ENCODE peak calls at places on chromosomes 6 and 20, in four cellular contexts. One of them, this sample, is unnamed.

GRCh38 chr20:43397147-43397546 is 60.5 kb upstream of the SRSF6 start:
- DNase-seq in MM.1S: no peak
- DNase-seq in adrenal gland: no peak
- DNase-seq in fibroblast of lung: no peak
- DNase-seq in this sample: no peak

GRCh38 chr6:160431231-160431630 is 83.1 kb downstream of the SLC22A3 start:
- DNase-seq in MM.1S: no peak
- DNase-seq in adrenal gland: peak; percentile 74
- DNase-seq in fibroblast of lung: peak; percentile 99
- DNase-seq in this sample: no peak

GRCh38 chr6:168442646-168443045 is 1.7 kb downstream of the SMOC2 start:
- DNase-seq in adrenal gland: no peak
- DNase-seq in fibroblast of lung: no peak
- DNase-seq in MM.1S: no peak
- DNase-seq in this sample: no peak

GRCh38 chr6:127869183-127869582 is 31.7 kb downstream of the THEMIS start:
- DNase-seq in fibroblast of lung: no peak
- DNase-seq in adrenal gland: no peak
- DNase-seq in MM.1S: no peak
- DNase-seq in this sample: no peak

GRCh38 chr20:10992776-10993175 is 319.0 kb upstream of the JAG1 start:
- DNase-seq in adrenal gland: no peak
- DNase-seq in fibroblast of lung: peak; percentile 53
- DNase-seq in MM.1S: no peak
- DNase-seq in this sample: no peak

GRCh38 chr20:51542033-51542893 is at the start of gene NFATC2:
- DNase-seq in adrenal gland: peak; percentile 44
- DNase-seq in fibroblast of lung: no peak
- DNase-seq in MM.1S: peak; percentile 64
- DNase-seq in this sample: no peak

GRCh38 chr6:15504581-15505350 is 158.1 kb downstream of the DTNBP1 start:
- DNase-seq in adrenal gland: peak; percentile 59
- DNase-seq in MM.1S: no peak
- DNase-seq in fibroblast of lung: peak; percentile 97
- DNase-seq in this sample: peak; percentile 91

GRCh38 chr6:95670011-95670463 is 92.7 kb downstream of the MANEA start:
- DNase-seq in fibroblast of lung: no peak
- DNase-seq in adrenal gland: no peak
- DNase-seq in MM.1S: no peak
- DNase-seq in this sample: no peak

GRCh38 chr20:17488916-17489600 is 42.1 kb downstream of the BFSP1 start:
- DNase-seq in adrenal gland: no peak
- DNase-seq in fibroblast of lung: no peak
- DNase-seq in MM.1S: no peak
- DNase-seq in this sample: no peak

GRCh38 chr6:135323202-135323668 is 142.1 kb downstream of the MYB start:
- DNase-seq in adrenal gland: no peak
- DNase-seq in MM.1S: peak; percentile 12
- DNase-seq in fibroblast of lung: no peak
- DNase-seq in this sample: no peak

GRCh38 chr6:108940741-108941140 is 92.5 kb downstream of the ARMC2 start:
- DNase-seq in fibroblast of lung: no peak
- DNase-seq in adrenal gland: no peak
- DNase-seq in MM.1S: no peak
- DNase-seq in this sample: no peak

GRCh38 chr20:34703573-34704176 is 469 bp upstream of the TP53INP2 start:
- DNase-seq in MM.1S: peak; percentile 30
- DNase-seq in adrenal gland: no peak
- DNase-seq in fibroblast of lung: peak; percentile 18
- DNase-seq in this sample: no peak

GRCh38 chr6:49325901-49326300 is 137.2 kb downstream of the MMUT start:
- DNase-seq in adrenal gland: no peak
- DNase-seq in fibroblast of lung: no peak
- DNase-seq in MM.1S: no peak
- DNase-seq in this sample: no peak

GRCh38 chr6:88268508-88268907 is 102.4 kb upstream of the CNR1 start:
- DNase-seq in MM.1S: no peak
- DNase-seq in adrenal gland: no peak
- DNase-seq in fibroblast of lung: no peak
- DNase-seq in this sample: no peak

GRCh38 chr6:84349542-84349941 is 122.1 kb upstream of the CEP162 start:
- DNase-seq in fibroblast of lung: no peak
- DNase-seq in MM.1S: no peak
- DNase-seq in adrenal gland: no peak
- DNase-seq in this sample: no peak

GRCh38 chr20:59994697-59995122 is 36.5 kb downstream of the CDH26 start:
- DNase-seq in fibroblast of lung: peak; percentile 18
- DNase-seq in MM.1S: no peak
- DNase-seq in adrenal gland: no peak
- DNase-seq in this sample: no peak

GRCh38 chr20:14821251-14821650 is 483.8 kb upstream of the FLRT3 start:
- DNase-seq in MM.1S: no peak
- DNase-seq in adrenal gland: no peak
- DNase-seq in fibroblast of lung: no peak
- DNase-seq in this sample: no peak

GRCh38 chr6:136659991-136660499 is 109.8 kb upstream of the MAP7 start:
- DNase-seq in adrenal gland: no peak
- DNase-seq in MM.1S: no peak
- DNase-seq in fibroblast of lung: no peak
- DNase-seq in this sample: no peak
- H3K4me3 ChIP-seq in adrenal gland: no peak overlapping the region
- H3K4me3 ChIP-seq in MM.1S: no peak overlapping the region
- H3K4me3 ChIP-seq in fibroblast of lung: no peak overlapping the region
- H3K4me3 ChIP-seq in this sample: no peak overlapping the region

GRCh38 chr6:143490775-143491174 is 20.7 kb downstream of the FUCA2 start:
- DNase-seq in adrenal gland: no peak
- DNase-seq in MM.1S: no peak
- DNase-seq in fibroblast of lung: no peak
- DNase-seq in this sample: no peak

GRCh38 chr6:143486752-143487151 is 24.8 kb downstream of the FUCA2 start:
- DNase-seq in fibroblast of lung: no peak
- DNase-seq in MM.1S: no peak
- DNase-seq in adrenal gland: no peak
- DNase-seq in this sample: no peak

GRCh38 chr6:143490244-143490643 is 21.3 kb downstream of the FUCA2 start:
- DNase-seq in fibroblast of lung: no peak
- DNase-seq in adrenal gland: no peak
- DNase-seq in MM.1S: no peak
- DNase-seq in this sample: no peak

GRCh38 chr6:143482593-143482992 is 28.9 kb downstream of the FUCA2 start:
- DNase-seq in adrenal gland: no peak
- DNase-seq in fibroblast of lung: no peak
- DNase-seq in MM.1S: no peak
- DNase-seq in this sample: no peak

DNA sequence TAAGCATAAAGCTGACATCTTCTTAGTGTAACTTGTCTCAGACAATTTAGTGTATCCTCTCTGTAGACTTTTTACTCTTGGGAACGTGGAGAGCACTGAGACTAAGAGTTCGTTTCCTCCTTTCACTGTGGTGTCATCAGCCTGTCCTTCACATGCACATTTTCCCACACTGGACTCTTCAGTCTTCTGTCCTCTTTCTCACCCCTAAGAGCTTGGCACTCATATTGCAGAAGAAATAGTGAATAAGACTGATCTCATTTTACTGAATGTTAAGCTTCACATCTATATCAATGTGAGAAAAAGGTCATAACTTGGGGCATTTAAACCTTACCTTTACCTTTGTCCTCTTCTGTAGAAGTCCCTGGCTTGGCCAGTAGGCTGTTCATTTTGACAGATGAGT is 25.6 kb downstream of the FUCA2 start:
- DNase-seq in adrenal gland: no peak
- DNase-seq in fibroblast of lung: peak; percentile 70
- DNase-seq in MM.1S: no peak
- DNase-seq in this sample: no peak
- TF ChIP-seq CTCF in adrenal gland: no peak
- TF ChIP-seq CTCF in fibroblast of lung: no peak
- TF ChIP-seq CTCF in MM.1S: no peak
- TF ChIP-seq CTCF in this sample: no peak

GRCh38 chr6:33273924-33274902 is 2.3 kb downstream of the RPS18 start:
- DNase-seq in adrenal gland: no peak
- DNase-seq in MM.1S: no peak
- DNase-seq in fibroblast of lung: no peak
- DNase-seq in this sample: no peak
- H3K4me3 ChIP-seq in adrenal gland: no peak overlapping the region
- H3K4me3 ChIP-seq in MM.1S: no peak overlapping the region
- H3K4me3 ChIP-seq in fibroblast of lung: peak overlapping the region; percentile 89
- H3K4me3 ChIP-seq in this sample: peak overlapping the region; percentile 95

DNA sequence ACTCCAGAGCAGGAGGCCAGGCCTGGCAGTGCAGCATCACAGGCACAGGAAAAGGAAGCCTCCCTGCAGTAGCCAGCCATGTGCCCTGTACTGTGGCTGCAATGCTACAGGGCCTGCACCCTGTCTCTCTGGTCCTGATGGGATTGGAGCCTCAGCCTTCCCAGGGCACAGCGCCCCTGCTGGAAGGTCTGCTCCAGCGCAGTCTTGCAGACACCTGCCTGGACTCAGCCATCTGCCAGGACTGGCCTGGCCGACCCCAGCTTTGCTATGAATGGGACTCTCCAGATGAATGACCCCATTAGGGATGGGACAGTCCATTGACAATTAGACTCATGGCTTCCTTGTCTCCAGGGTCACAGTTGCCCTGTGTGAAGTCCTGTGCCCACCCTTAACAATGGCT is 251.6 kb downstream of the ERMARD start:
- DNase-seq in MM.1S: no peak
- DNase-seq in fibroblast of lung: no peak
- DNase-seq in adrenal gland: no peak
- DNase-seq in this sample: no peak
- TF ChIP-seq CTCF in MM.1S: no peak
- TF ChIP-seq CTCF in fibroblast of lung: no peak
- TF ChIP-seq CTCF in adrenal gland: no peak
- TF ChIP-seq CTCF in this sample: no peak

DNA sequence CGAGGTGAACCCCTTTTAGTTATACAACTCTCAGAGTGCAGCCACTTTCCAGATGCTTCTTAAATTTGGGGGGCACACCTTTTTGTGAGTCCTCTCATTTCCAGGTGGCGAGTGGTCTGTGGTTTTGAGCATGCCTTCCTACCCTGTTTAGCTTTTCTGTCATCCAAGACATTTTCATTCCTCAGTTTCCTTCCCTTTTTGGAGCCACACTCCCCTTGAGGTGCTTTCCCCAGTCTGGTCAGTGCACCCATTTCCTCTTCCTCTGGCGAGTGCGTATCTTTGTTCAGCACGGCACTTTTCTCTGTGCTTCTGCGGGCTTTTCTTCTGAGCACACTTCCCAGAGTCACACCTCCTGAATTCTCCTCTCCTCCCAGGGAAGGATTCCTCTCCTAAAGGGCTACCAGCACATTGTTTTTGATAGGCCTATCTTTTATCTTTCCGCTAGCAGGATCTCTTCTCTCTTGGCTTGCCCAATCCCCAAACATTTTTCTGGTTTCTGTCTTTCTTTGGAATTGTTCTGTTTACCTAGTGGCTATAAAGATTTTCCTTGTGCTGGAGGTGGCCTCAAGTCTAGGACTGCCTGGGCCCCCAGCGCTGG is 1.4 kb downstream of the PHF20 start:
- DNase-seq in adrenal gland: no peak
- DNase-seq in fibroblast of lung: no peak
- DNase-seq in MM.1S: peak; percentile 45
- DNase-seq in this sample: no peak
- H3K4me3 ChIP-seq in adrenal gland: no peak overlapping the region
- H3K4me3 ChIP-seq in fibroblast of lung: peak overlapping the region; percentile 74
- H3K4me3 ChIP-seq in MM.1S: peak overlapping the region; percentile 87
- H3K4me3 ChIP-seq in this sample: peak overlapping the region; percentile 83

GRCh38 chr6:33797635-33798342 is 6.0 kb downstream of the MLN start:
- DNase-seq in adrenal gland: no peak
- DNase-seq in fibroblast of lung: no peak
- DNase-seq in MM.1S: no peak
- DNase-seq in this sample: no peak

GRCh38 chr6:33798343-33798848 is 5.4 kb downstream of the MLN start:
- DNase-seq in MM.1S: no peak
- DNase-seq in fibroblast of lung: no peak
- DNase-seq in adrenal gland: no peak
- DNase-seq in this sample: no peak

GRCh38 chr6:33801611-33802010 is 2.2 kb downstream of the MLN start:
- DNase-seq in adrenal gland: no peak
- DNase-seq in MM.1S: no peak
- DNase-seq in fibroblast of lung: no peak
- DNase-seq in this sample: no peak

GRCh38 chr6:33800248-33800647 is 3.6 kb downstream of the MLN start:
- DNase-seq in adrenal gland: no peak
- DNase-seq in MM.1S: no peak
- DNase-seq in fibroblast of lung: no peak
- DNase-seq in this sample: no peak

DNA sequence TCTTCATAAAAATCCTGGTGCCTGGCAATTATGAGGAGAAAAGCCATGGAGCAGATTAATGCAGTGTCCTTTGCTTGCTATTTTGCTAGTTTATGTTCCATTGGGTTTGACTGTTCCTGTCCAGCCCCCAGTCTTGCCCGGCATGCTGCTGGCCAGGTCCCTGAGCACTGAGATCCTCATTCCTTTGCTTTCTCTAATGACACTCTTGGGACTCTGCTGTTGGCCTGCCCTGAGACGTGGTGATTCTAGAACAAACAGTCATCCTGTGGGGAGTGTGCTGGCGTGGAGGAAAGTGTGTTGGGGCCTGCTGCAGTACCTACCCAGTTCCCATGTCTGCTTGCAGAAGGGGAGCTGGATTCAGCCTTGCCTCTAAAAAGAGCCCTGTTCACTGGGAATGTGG is 4.1 kb downstream of the MLN start:
- DNase-seq in fibroblast of lung: no peak
- DNase-seq in adrenal gland: no peak
- DNase-seq in MM.1S: no peak
- DNase-seq in this sample: no peak
- TF ChIP-seq CTCF in fibroblast of lung: no peak
- TF ChIP-seq CTCF in adrenal gland: no peak
- TF ChIP-seq CTCF in MM.1S: no peak
- TF ChIP-seq CTCF in this sample: no peak

GRCh38 chr6:42369568-42369967 is 82.2 kb downstream of the TRERF1 start:
- DNase-seq in fibroblast of lung: no peak
- DNase-seq in adrenal gland: no peak
- DNase-seq in MM.1S: peak; percentile 37
- DNase-seq in this sample: no peak
- H3K4me3 ChIP-seq in fibroblast of lung: no peak overlapping the region
- H3K4me3 ChIP-seq in adrenal gland: no peak overlapping the region
- H3K4me3 ChIP-seq in MM.1S: no peak overlapping the region
- H3K4me3 ChIP-seq in this sample: no peak overlapping the region

GRCh38 chr20:48606841-48607543 is 220.8 kb downstream of the PREX1 start:
- DNase-seq in adrenal gland: no peak
- DNase-seq in MM.1S: no peak
- DNase-seq in fibroblast of lung: no peak
- DNase-seq in this sample: no peak
- TF ChIP-seq CTCF in adrenal gland: no peak
- TF ChIP-seq CTCF in MM.1S: no peak
- TF ChIP-seq CTCF in fibroblast of lung: no peak
- TF ChIP-seq CTCF in this sample: no peak